ENCODE peak calls at places on chromosomes 4 and X, in five cellular contexts. One of them, this sample, is unnamed.

GRCh38 chrX:110180928-110181310 is 137.0 kb downstream of the AMMECR1 start:
- DNase-seq in neuronal stem cell: no peak
- DNase-seq in IMR-90: peak; percentile 36
- DNase-seq in H9: no peak
- DNase-seq in H1: no peak
- DNase-seq in this sample: peak; percentile 76

GRCh38 chr4:38111024-38111423 is 150.8 kb downstream of the PTTG2 start:
- DNase-seq in neuronal stem cell: no peak
- DNase-seq in H1: no peak
- DNase-seq in H9: no peak
- DNase-seq in IMR-90: no peak
- DNase-seq in this sample: no peak

GRCh38 chr4:182876427-182876826 is 40.8 kb downstream of the DCTD start:
- DNase-seq in neuronal stem cell: no peak
- DNase-seq in H9: no peak
- DNase-seq in IMR-90: no peak
- DNase-seq in H1: no peak
- DNase-seq in this sample: no peak

GRCh38 chrX:57044226-57044625 is 48.9 kb upstream of the SPIN3 start:
- DNase-seq in IMR-90: no peak
- DNase-seq in H9: no peak
- DNase-seq in H1: no peak
- DNase-seq in neuronal stem cell: no peak
- DNase-seq in this sample: no peak

GRCh38 chr4:179867300-179867878 is 2375.8 kb upstream of the TENM3 start:
- DNase-seq in neuronal stem cell: peak; percentile 64
- DNase-seq in H9: peak; percentile 91
- DNase-seq in H1: peak; percentile 79
- DNase-seq in IMR-90: peak; percentile 57
- DNase-seq in this sample: peak; percentile 64

GRCh38 chr4:40837094-40837870 is 87.5 kb downstream of the NSUN7 start:
- DNase-seq in H1: no peak
- DNase-seq in IMR-90: no peak
- DNase-seq in neuronal stem cell: no peak
- DNase-seq in H9: no peak
- DNase-seq in this sample: no peak

GRCh38 chr4:100022792-100023222 is 72.7 kb upstream of the H2AZ1 start:
- DNase-seq in neuronal stem cell: peak; percentile 5
- DNase-seq in H1: peak; percentile 15
- DNase-seq in IMR-90: no peak
- DNase-seq in H9: peak; percentile 36
- DNase-seq in this sample: peak; percentile 67

GRCh38 chr4:37243722-37244582 is 591 bp upstream of the NWD2 start:
- DNase-seq in IMR-90: no peak
- DNase-seq in neuronal stem cell: peak; percentile 36
- DNase-seq in H1: peak; percentile 31
- DNase-seq in H9: peak; percentile 80
- DNase-seq in this sample: peak; percentile 3

GRCh38 chr4:109576462-109576861 is 16.4 kb downstream of the MCUB start:
- DNase-seq in IMR-90: peak; percentile 47
- DNase-seq in H1: no peak
- DNase-seq in neuronal stem cell: no peak
- DNase-seq in H9: no peak
- DNase-seq in this sample: peak; percentile 77

GRCh38 chr4:134668237-134668636 is 466.6 kb upstream of the PABPC4L start:
- DNase-seq in IMR-90: no peak
- DNase-seq in H1: no peak
- DNase-seq in H9: no peak
- DNase-seq in neuronal stem cell: no peak
- DNase-seq in this sample: no peak

GRCh38 chr4:21664355-21664754 is 284.2 kb downstream of the KCNIP4 start:
- DNase-seq in IMR-90: no peak
- DNase-seq in neuronal stem cell: no peak
- DNase-seq in H1: no peak
- DNase-seq in H9: no peak
- DNase-seq in this sample: no peak

GRCh38 chrX:12113321-12113720 is 25.0 kb upstream of the FRMPD4 start:
- DNase-seq in H1: no peak
- DNase-seq in H9: no peak
- DNase-seq in IMR-90: peak; percentile 22
- DNase-seq in neuronal stem cell: no peak
- DNase-seq in this sample: no peak

GRCh38 chr4:16120720-16121119 is 36.9 kb upstream of the PROM1 start:
- DNase-seq in IMR-90: peak; percentile 1
- DNase-seq in neuronal stem cell: no peak
- DNase-seq in H1: no peak
- DNase-seq in H9: peak; percentile 34
- DNase-seq in this sample: no peak

GRCh38 chr4:47882228-47882627 is 32.2 kb downstream of the NFXL1 start:
- DNase-seq in neuronal stem cell: no peak
- DNase-seq in IMR-90: peak; percentile 33
- DNase-seq in H9: no peak
- DNase-seq in H1: no peak
- DNase-seq in this sample: peak; percentile 6

GRCh38 chr4:101339332-101339731 is 8.0 kb downstream of the PPP3CA start:
- DNase-seq in H1: no peak
- DNase-seq in H9: no peak
- DNase-seq in IMR-90: no peak
- DNase-seq in neuronal stem cell: no peak
- DNase-seq in this sample: no peak

GRCh38 chr4:80201326-80202151 is 4.2 kb downstream of the PRDM8 start:
- DNase-seq in H9: no peak
- DNase-seq in neuronal stem cell: no peak
- DNase-seq in H1: no peak
- DNase-seq in IMR-90: peak; percentile 89
- DNase-seq in this sample: peak; percentile 75

GRCh38 chrX:72100051-72100755 is 31.5 kb downstream of the RTL5 start:
- DNase-seq in IMR-90: no peak
- DNase-seq in H9: no peak
- DNase-seq in neuronal stem cell: no peak
- DNase-seq in H1: no peak
- DNase-seq in this sample: no peak

GRCh38 chrX:123188081-123188480 is 4.0 kb downstream of the GRIA3 start:
- DNase-seq in H1: no peak
- DNase-seq in neuronal stem cell: no peak
- DNase-seq in H9: no peak
- DNase-seq in IMR-90: no peak
- DNase-seq in this sample: peak; percentile 3

GRCh38 chrX:23883737-23884354 is 23.9 kb downstream of the APOO start:
- DNase-seq in H1: no peak
- DNase-seq in neuronal stem cell: no peak
- DNase-seq in H9: no peak
- DNase-seq in IMR-90: peak; percentile 85
- DNase-seq in this sample: peak; percentile 86

GRCh38 chrX:104806346-104806745 is 240.3 kb downstream of the IL1RAPL2 start:
- DNase-seq in IMR-90: no peak
- DNase-seq in H9: no peak
- DNase-seq in neuronal stem cell: no peak
- DNase-seq in H1: no peak
- DNase-seq in this sample: no peak

GRCh38 chr4:52984469-52984868 is 122.4 kb downstream of the RASL11B start:
- DNase-seq in IMR-90: peak; percentile 60
- DNase-seq in H9: no peak
- DNase-seq in neuronal stem cell: no peak
- DNase-seq in H1: no peak
- DNase-seq in this sample: peak; percentile 56

GRCh38 chrX:37454537-37455285 is 105.5 kb downstream of the PRRG1 start:
- DNase-seq in H1: no peak
- DNase-seq in IMR-90: peak; percentile 29
- DNase-seq in neuronal stem cell: no peak
- DNase-seq in H9: peak; percentile 48
- DNase-seq in this sample: no peak

GRCh38 chr4:153438916-153439756 is 27.0 kb upstream of the TMEM131L start:
- DNase-seq in H9: no peak
- DNase-seq in H1: no peak
- DNase-seq in IMR-90: no peak
- DNase-seq in neuronal stem cell: no peak
- DNase-seq in this sample: no peak

GRCh38 chr4:129623233-129623632 is 527.3 kb downstream of the C4orf33 start:
- DNase-seq in neuronal stem cell: no peak
- DNase-seq in IMR-90: no peak
- DNase-seq in H9: no peak
- DNase-seq in H1: no peak
- DNase-seq in this sample: no peak

GRCh38 chr4:57490520-57490919 is 380.3 kb upstream of the IGFBP7 start:
- DNase-seq in H9: no peak
- DNase-seq in H1: no peak
- DNase-seq in IMR-90: no peak
- DNase-seq in neuronal stem cell: no peak
- DNase-seq in this sample: no peak

GRCh38 chrX:124282580-124282979 is 49.9 kb upstream of the TEX13D start:
- DNase-seq in H9: no peak
- DNase-seq in IMR-90: no peak
- DNase-seq in neuronal stem cell: no peak
- DNase-seq in H1: no peak
- DNase-seq in this sample: no peak

GRCh38 chr4:17059192-17059634 is 160.8 kb upstream of the LDB2 start:
- DNase-seq in neuronal stem cell: no peak
- DNase-seq in H9: no peak
- DNase-seq in IMR-90: peak; percentile 40
- DNase-seq in H1: no peak
- DNase-seq in this sample: no peak

GRCh38 chr4:1216076-1216614 is 32.8 kb downstream of the CTBP1 start:
- DNase-seq in neuronal stem cell: no peak
- DNase-seq in IMR-90: no peak
- DNase-seq in H9: no peak
- DNase-seq in H1: no peak
- DNase-seq in this sample: no peak

GRCh38 chrX:36609653-36610585 is 398.2 kb upstream of the FAM47C start:
- DNase-seq in H1: no peak
- DNase-seq in neuronal stem cell: no peak
- DNase-seq in IMR-90: peak; percentile 1
- DNase-seq in H9: no peak
- DNase-seq in this sample: no peak

DNA sequence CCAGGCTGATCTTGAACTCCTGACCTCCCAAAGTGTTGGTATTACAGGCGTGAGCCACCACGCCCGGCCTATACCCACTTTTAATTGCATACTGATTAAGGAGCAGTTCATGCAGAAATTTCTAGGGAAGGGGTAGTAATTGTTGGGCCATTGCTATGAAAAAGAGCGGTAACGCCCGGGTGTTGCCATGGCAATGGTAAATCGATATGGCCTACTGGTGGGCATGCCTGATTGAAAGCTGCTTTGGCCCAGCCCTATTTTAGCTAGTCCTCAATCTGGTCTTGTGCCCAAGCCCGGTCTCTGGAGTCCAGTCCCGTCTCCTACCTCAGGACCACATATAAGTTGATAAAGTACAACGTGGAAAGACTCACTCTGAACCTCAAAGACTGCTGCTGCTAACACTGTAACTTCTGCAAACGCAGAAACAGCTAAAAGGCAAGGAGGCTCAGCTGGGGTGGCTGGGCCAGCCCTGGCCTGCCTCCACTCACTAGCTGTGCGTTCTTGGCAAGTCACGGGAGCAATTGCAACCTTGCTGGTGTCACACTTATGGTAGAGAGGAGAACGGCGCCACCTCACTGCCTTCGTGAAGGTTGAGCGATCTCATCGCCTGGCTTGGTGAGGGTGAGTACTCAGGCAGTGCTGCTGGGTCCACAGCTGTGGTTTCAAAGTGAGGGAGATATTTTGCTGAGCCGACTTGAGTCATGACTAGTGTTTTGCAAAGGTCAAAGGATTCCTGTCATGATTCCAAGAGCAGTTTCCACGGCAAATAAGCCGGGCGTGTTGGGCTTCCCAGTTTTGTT is 57.0 kb upstream of the GRPEL1 start:
- DNase-seq in H9: peak; percentile 58
- DNase-seq in H1: no peak
- DNase-seq in IMR-90: peak; percentile 95
- DNase-seq in neuronal stem cell: no peak
- DNase-seq in this sample: peak; percentile 81
- H2AFZ ChIP-seq in H9: no peak overlapping the region
- H2AFZ ChIP-seq in H1: peak overlapping the region; percentile 40
- H2AFZ ChIP-seq in IMR-90: peak overlapping the region; percentile 77
- H2AFZ ChIP-seq in neuronal stem cell: no peak overlapping the region
- H2AFZ ChIP-seq in this sample: no peak overlapping the region

DNA sequence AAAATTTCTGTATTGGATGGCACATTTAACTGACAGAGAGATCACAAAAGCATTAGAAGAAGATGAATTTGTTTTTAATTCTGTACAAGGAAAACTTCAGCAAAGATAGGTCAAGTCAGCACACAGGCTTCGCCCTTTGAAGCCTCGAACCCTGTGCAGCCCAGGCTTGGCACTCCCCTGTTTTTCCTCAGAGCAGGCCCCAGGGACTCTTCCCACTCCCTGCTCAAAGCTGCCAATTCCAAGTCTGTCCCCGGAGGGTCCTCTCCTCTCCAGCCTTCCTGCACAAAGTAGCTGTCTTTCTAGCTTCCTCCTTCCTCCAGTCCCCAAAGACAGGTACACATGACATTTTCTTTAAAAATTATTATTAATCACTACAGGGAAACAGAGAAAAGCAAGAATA is 466.3 kb downstream of the PPARGC1A start:
- DNase-seq in H9: no peak
- DNase-seq in H1: no peak
- DNase-seq in IMR-90: no peak
- DNase-seq in neuronal stem cell: no peak
- DNase-seq in this sample: no peak
- H2BK15ac ChIP-seq in H9: no peak overlapping the region
- H2BK15ac ChIP-seq in H1: no peak overlapping the region
- H2BK15ac ChIP-seq in IMR-90: no peak overlapping the region
- H2BK15ac ChIP-seq in neuronal stem cell: no peak overlapping the region
- H2BK15ac ChIP-seq in this sample: no peak overlapping the region

GRCh38 chr4:11259837-11260236 is 168.9 kb downstream of the HS3ST1 start:
- DNase-seq in H1: no peak
- DNase-seq in H9: no peak
- DNase-seq in IMR-90: no peak
- DNase-seq in neuronal stem cell: no peak
- DNase-seq in this sample: no peak
- H2BK5ac ChIP-seq in H1: no peak overlapping the region
- H2BK5ac ChIP-seq in H9: no peak overlapping the region
- H2BK5ac ChIP-seq in IMR-90: no peak overlapping the region
- H2BK5ac ChIP-seq in neuronal stem cell: no peak overlapping the region
- H2BK5ac ChIP-seq in this sample: no peak overlapping the region

GRCh38 chr4:27518876-27519275 is 658.2 kb downstream of the STIM2 start:
- DNase-seq in neuronal stem cell: no peak
- DNase-seq in H1: no peak
- DNase-seq in IMR-90: no peak
- DNase-seq in H9: no peak
- DNase-seq in this sample: no peak

GRCh38 chr4:27514711-27515110 is 654.1 kb downstream of the STIM2 start:
- DNase-seq in H9: no peak
- DNase-seq in IMR-90: no peak
- DNase-seq in H1: no peak
- DNase-seq in neuronal stem cell: no peak
- DNase-seq in this sample: no peak

GRCh38 chr4:27515140-27515539 is 654.5 kb downstream of the STIM2 start:
- DNase-seq in H1: no peak
- DNase-seq in IMR-90: no peak
- DNase-seq in H9: no peak
- DNase-seq in neuronal stem cell: no peak
- DNase-seq in this sample: no peak
- H2AFZ ChIP-seq in H1: no peak overlapping the region
- H2AFZ ChIP-seq in IMR-90: no peak overlapping the region
- H2AFZ ChIP-seq in H9: no peak overlapping the region
- H2AFZ ChIP-seq in neuronal stem cell: peak overlapping the region; percentile 52
- H2AFZ ChIP-seq in this sample: no peak overlapping the region

GRCh38 chr4:145681518-145681917 is 1.6 kb downstream of the C4orf51 start:
- DNase-seq in H1: no peak
- DNase-seq in H9: no peak
- DNase-seq in neuronal stem cell: no peak
- DNase-seq in IMR-90: no peak
- DNase-seq in this sample: no peak
- H2BK15ac ChIP-seq in H1: no peak overlapping the region
- H2BK15ac ChIP-seq in H9: no peak overlapping the region
- H2BK15ac ChIP-seq in neuronal stem cell: no peak overlapping the region
- H2BK15ac ChIP-seq in IMR-90: peak overlapping the region; percentile 26
- H2BK15ac ChIP-seq in this sample: no peak overlapping the region

This sample was measured in mesenchymal stem cell.